ENCODE peak calls at places on chromosomes 1 and 21, in ten cellular contexts. One of them, this sample, is unnamed.

GRCh38 chr21:41928621-41929220 is 25.1 kb downstream of the C2CD2 start:
- DNase-seq in colonic mucosa: no peak
- DNase-seq in stomach: no peak
- DNase-seq in HCT116: no peak
- DNase-seq in heart left ventricle: no peak
- DNase-seq in neural progenitor cell: no peak
- DNase-seq in esophagus squamous epithelium: no peak
- DNase-seq in ovary: no peak
- DNase-seq in HepG2: no peak
- DNase-seq in brain microvascular endothelial cell: no peak
- DNase-seq in this sample: no peak

GRCh38 chr1:110438883-110439282 is 12.1 kb upstream of the PROK1 start:
- DNase-seq in colonic mucosa: no peak
- DNase-seq in stomach: no peak
- DNase-seq in HCT116: no peak
- DNase-seq in heart left ventricle: no peak
- DNase-seq in neural progenitor cell: no peak
- DNase-seq in esophagus squamous epithelium: no peak
- DNase-seq in ovary: no peak
- DNase-seq in HepG2: no peak
- DNase-seq in brain microvascular endothelial cell: no peak
- DNase-seq in this sample: no peak

GRCh38 chr1:111294390-111294789 is 3.7 kb downstream of the CHIA start:
- DNase-seq in colonic mucosa: no peak
- DNase-seq in stomach: no peak
- DNase-seq in HCT116: no peak
- DNase-seq in heart left ventricle: no peak
- DNase-seq in neural progenitor cell: no peak
- DNase-seq in esophagus squamous epithelium: no peak
- DNase-seq in ovary: no peak
- DNase-seq in HepG2: no peak
- DNase-seq in brain microvascular endothelial cell: no peak
- DNase-seq in this sample: no peak

GRCh38 chr1:245862812-245863540 is 644.1 kb downstream of the SMYD3 start:
- DNase-seq in colonic mucosa: no peak
- DNase-seq in stomach: no peak
- DNase-seq in HCT116: no peak
- DNase-seq in heart left ventricle: no peak
- DNase-seq in neural progenitor cell: no peak
- DNase-seq in esophagus squamous epithelium: no peak
- DNase-seq in ovary: no peak
- DNase-seq in HepG2: no peak
- DNase-seq in brain microvascular endothelial cell: no peak
- DNase-seq in this sample: no peak

GRCh38 chr1:241138248-241138647 is 218.8 kb downstream of the RGS7 start:
- DNase-seq in colonic mucosa: no peak
- DNase-seq in stomach: no peak
- DNase-seq in HCT116: no peak
- DNase-seq in heart left ventricle: no peak
- DNase-seq in neural progenitor cell: no peak
- DNase-seq in esophagus squamous epithelium: no peak
- DNase-seq in ovary: no peak
- DNase-seq in HepG2: no peak
- DNase-seq in brain microvascular endothelial cell: no peak
- DNase-seq in this sample: no peak

GRCh38 chr1:76640092-76640491 is 227.2 kb upstream of the ST6GALNAC5 start:
- DNase-seq in colonic mucosa: no peak
- DNase-seq in stomach: no peak
- DNase-seq in HCT116: peak; percentile 29
- DNase-seq in heart left ventricle: no peak
- DNase-seq in neural progenitor cell: no peak
- DNase-seq in esophagus squamous epithelium: no peak
- DNase-seq in ovary: no peak
- DNase-seq in HepG2: no peak
- DNase-seq in brain microvascular endothelial cell: no peak
- DNase-seq in this sample: no peak

GRCh38 chr1:29282135-29282923 is 46.0 kb downstream of the PTPRU start:
- DNase-seq in colonic mucosa: no peak
- DNase-seq in stomach: no peak
- DNase-seq in HCT116: no peak
- DNase-seq in heart left ventricle: no peak
- DNase-seq in neural progenitor cell: no peak
- DNase-seq in esophagus squamous epithelium: no peak
- DNase-seq in ovary: no peak
- DNase-seq in HepG2: no peak
- DNase-seq in brain microvascular endothelial cell: no peak
- DNase-seq in this sample: no peak

GRCh38 chr1:80731241-80731894 is 1069.4 kb upstream of the ADGRL2 start:
- DNase-seq in colonic mucosa: no peak
- DNase-seq in stomach: peak; percentile 88
- DNase-seq in HCT116: no peak
- DNase-seq in heart left ventricle: no peak
- DNase-seq in neural progenitor cell: no peak
- DNase-seq in esophagus squamous epithelium: no peak
- DNase-seq in ovary: no peak
- DNase-seq in HepG2: no peak
- DNase-seq in brain microvascular endothelial cell: no peak
- DNase-seq in this sample: no peak

GRCh38 chr1:47760248-47760629 is 236.9 kb downstream of the TRABD2B start:
- DNase-seq in colonic mucosa: no peak
- DNase-seq in stomach: no peak
- DNase-seq in HCT116: no peak
- DNase-seq in heart left ventricle: no peak
- DNase-seq in neural progenitor cell: no peak
- DNase-seq in esophagus squamous epithelium: no peak
- DNase-seq in ovary: no peak
- DNase-seq in HepG2: no peak
- DNase-seq in brain microvascular endothelial cell: no peak
- DNase-seq in this sample: no peak

GRCh38 chr21:38712076-38712475 is 93.7 kb upstream of the ETS2 start:
- DNase-seq in colonic mucosa: peak; percentile 56
- DNase-seq in stomach: no peak
- DNase-seq in HCT116: peak; percentile 31
- DNase-seq in heart left ventricle: no peak
- DNase-seq in neural progenitor cell: peak; percentile 64
- DNase-seq in esophagus squamous epithelium: no peak
- DNase-seq in ovary: no peak
- DNase-seq in HepG2: peak; percentile 62
- DNase-seq in brain microvascular endothelial cell: peak; percentile 23
- DNase-seq in this sample: peak; percentile 82

GRCh38 chr1:20486457-20487235 is 636 bp upstream of the CAMK2N1 start:
- DNase-seq in colonic mucosa: peak; percentile 90
- DNase-seq in stomach: peak; percentile 53
- DNase-seq in HCT116: no peak
- DNase-seq in heart left ventricle: peak; percentile 88
- DNase-seq in neural progenitor cell: peak; percentile 94
- DNase-seq in esophagus squamous epithelium: no peak
- DNase-seq in ovary: peak; percentile 92
- DNase-seq in HepG2: peak; percentile 84
- DNase-seq in brain microvascular endothelial cell: no peak
- DNase-seq in this sample: peak; percentile 89

GRCh38 chr21:39387461-39388037 is 38.7 kb upstream of the HMGN1 start:
- DNase-seq in colonic mucosa: peak; percentile 94
- DNase-seq in stomach: peak; percentile 92
- DNase-seq in HCT116: peak; percentile 60
- DNase-seq in heart left ventricle: peak; percentile 93
- DNase-seq in neural progenitor cell: peak; percentile 97
- DNase-seq in esophagus squamous epithelium: peak; percentile 51
- DNase-seq in ovary: peak; percentile 90
- DNase-seq in HepG2: peak; percentile 83
- DNase-seq in brain microvascular endothelial cell: peak; percentile 77
- DNase-seq in this sample: peak; percentile 98

GRCh38 chr1:89610457-89610991 is 22.4 kb upstream of the LRRC8C start:
- DNase-seq in colonic mucosa: no peak
- DNase-seq in stomach: no peak
- DNase-seq in HCT116: no peak
- DNase-seq in heart left ventricle: no peak
- DNase-seq in neural progenitor cell: no peak
- DNase-seq in esophagus squamous epithelium: no peak
- DNase-seq in ovary: no peak
- DNase-seq in HepG2: no peak
- DNase-seq in brain microvascular endothelial cell: no peak
- DNase-seq in this sample: no peak

GRCh38 chr21:15495965-15496364 is 233.8 kb upstream of the USP25 start:
- DNase-seq in colonic mucosa: no peak
- DNase-seq in stomach: no peak
- DNase-seq in HCT116: no peak
- DNase-seq in heart left ventricle: no peak
- DNase-seq in neural progenitor cell: no peak
- DNase-seq in esophagus squamous epithelium: no peak
- DNase-seq in ovary: no peak
- DNase-seq in HepG2: peak; percentile 7
- DNase-seq in brain microvascular endothelial cell: peak; percentile 27
- DNase-seq in this sample: peak; percentile 42

GRCh38 chr1:247298701-247299100 is 33.0 kb downstream of the ZNF496 start:
- DNase-seq in colonic mucosa: no peak
- DNase-seq in stomach: no peak
- DNase-seq in HCT116: no peak
- DNase-seq in heart left ventricle: no peak
- DNase-seq in neural progenitor cell: no peak
- DNase-seq in esophagus squamous epithelium: no peak
- DNase-seq in ovary: no peak
- DNase-seq in HepG2: no peak
- DNase-seq in brain microvascular endothelial cell: no peak
- DNase-seq in this sample: no peak

DNA sequence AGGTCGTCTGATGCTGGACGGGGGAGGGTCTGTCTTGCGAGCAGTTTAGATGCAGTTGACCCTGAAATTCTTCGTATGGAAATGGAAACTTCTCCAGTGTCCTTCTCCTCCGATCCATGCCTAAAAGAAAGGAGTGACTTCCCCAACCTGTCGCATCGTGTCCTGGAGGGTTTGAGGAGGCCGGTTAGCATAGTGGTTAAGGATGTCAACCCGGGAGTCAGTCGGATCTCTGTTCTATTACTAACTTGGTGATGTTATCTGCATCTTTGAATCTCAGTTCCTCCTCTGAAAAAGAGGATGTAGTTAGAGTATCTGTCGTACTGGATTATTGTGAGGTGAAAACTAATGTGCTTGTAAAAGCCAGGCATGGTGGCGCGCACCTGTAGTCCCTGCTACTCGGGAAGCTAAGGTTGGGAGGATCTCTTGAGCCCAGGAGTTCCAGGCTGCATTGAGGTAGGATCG is 700 bp downstream of the ZBTB8B start:
- DNase-seq in colonic mucosa: no peak
- DNase-seq in stomach: no peak
- DNase-seq in HCT116: no peak
- DNase-seq in heart left ventricle: no peak
- DNase-seq in neural progenitor cell: no peak
- DNase-seq in esophagus squamous epithelium: no peak
- DNase-seq in ovary: no peak
- DNase-seq in HepG2: no peak
- DNase-seq in brain microvascular endothelial cell: no peak
- DNase-seq in this sample: no peak
- H3K27ac ChIP-seq in colonic mucosa: no peak overlapping the region
- H3K27ac ChIP-seq in stomach: no peak overlapping the region
- H3K27ac ChIP-seq in HCT116: no peak overlapping the region
- H3K27ac ChIP-seq in heart left ventricle: no peak overlapping the region
- H3K27ac ChIP-seq in neural progenitor cell: no peak overlapping the region
- H3K27ac ChIP-seq in esophagus squamous epithelium: no peak overlapping the region
- H3K27ac ChIP-seq in ovary: no peak overlapping the region
- H3K27ac ChIP-seq in HepG2: no peak overlapping the region
- H3K27ac ChIP-seq in brain microvascular endothelial cell: no peak overlapping the region
- H3K27ac ChIP-seq in this sample: no peak overlapping the region

GRCh38 chr1:206907304-206907991 is 10.2 kb downstream of the IL24 start:
- DNase-seq in colonic mucosa: no peak
- DNase-seq in stomach: no peak
- DNase-seq in HCT116: no peak
- DNase-seq in heart left ventricle: no peak
- DNase-seq in neural progenitor cell: peak; percentile 56
- DNase-seq in esophagus squamous epithelium: no peak
- DNase-seq in ovary: no peak
- DNase-seq in HepG2: peak; percentile 9
- DNase-seq in brain microvascular endothelial cell: no peak
- DNase-seq in this sample: peak; percentile 78
- TF ChIP-seq CTCF in colonic mucosa: no peak
- TF ChIP-seq CTCF in stomach: no peak
- TF ChIP-seq CTCF in HCT116: no peak
- TF ChIP-seq CTCF in heart left ventricle: no peak
- TF ChIP-seq CTCF in neural progenitor cell: peak; percentile 46
- TF ChIP-seq CTCF in esophagus squamous epithelium: no peak
- TF ChIP-seq CTCF in ovary: no peak
- TF ChIP-seq CTCF in HepG2: peak; percentile 57
- TF ChIP-seq CTCF in brain microvascular endothelial cell: peak; percentile 50
- TF ChIP-seq CTCF in this sample: peak; percentile 68

DNA sequence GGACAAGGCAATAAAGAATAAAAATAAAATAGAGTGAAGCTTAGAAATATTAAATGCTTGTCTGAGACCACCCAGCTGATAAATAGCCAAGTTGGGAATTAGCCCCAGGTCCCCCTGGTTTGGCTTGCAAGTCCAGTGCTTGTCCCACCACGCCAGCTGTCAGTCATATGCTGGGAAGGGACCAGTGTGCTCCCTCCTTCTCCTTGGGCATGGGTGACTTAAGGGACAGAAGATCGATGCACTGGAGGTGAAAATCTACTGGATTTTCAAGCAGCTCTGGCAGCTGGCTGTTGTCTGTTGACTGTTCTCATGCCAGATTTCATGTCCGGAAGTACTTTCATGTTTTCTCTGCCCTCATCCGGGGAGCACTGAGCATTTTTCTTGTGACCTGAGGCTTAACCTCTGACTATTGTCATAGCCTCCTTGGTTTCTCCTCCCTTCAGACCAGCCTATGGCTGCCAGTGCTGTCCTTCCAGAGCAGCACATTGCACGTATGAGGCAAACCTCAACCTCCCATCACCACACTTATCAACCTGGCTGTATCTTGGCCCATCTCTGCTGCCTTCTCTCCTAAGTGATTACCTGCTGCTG is 12.4 kb downstream of the LMOD1 start:
- DNase-seq in colonic mucosa: no peak
- DNase-seq in stomach: no peak
- DNase-seq in HCT116: no peak
- DNase-seq in heart left ventricle: no peak
- DNase-seq in neural progenitor cell: no peak
- DNase-seq in esophagus squamous epithelium: no peak
- DNase-seq in ovary: no peak
- DNase-seq in HepG2: peak; percentile 16
- DNase-seq in brain microvascular endothelial cell: no peak
- DNase-seq in this sample: no peak
- H3K27ac ChIP-seq in colonic mucosa: no peak overlapping the region
- H3K27ac ChIP-seq in stomach: no peak overlapping the region
- H3K27ac ChIP-seq in HCT116: no peak overlapping the region
- H3K27ac ChIP-seq in heart left ventricle: no peak overlapping the region
- H3K27ac ChIP-seq in neural progenitor cell: no peak overlapping the region
- H3K27ac ChIP-seq in esophagus squamous epithelium: peak overlapping the region; percentile 41
- H3K27ac ChIP-seq in ovary: no peak overlapping the region
- H3K27ac ChIP-seq in HepG2: no peak overlapping the region
- H3K27ac ChIP-seq in brain microvascular endothelial cell: no peak overlapping the region
- H3K27ac ChIP-seq in this sample: no peak overlapping the region

DNA sequence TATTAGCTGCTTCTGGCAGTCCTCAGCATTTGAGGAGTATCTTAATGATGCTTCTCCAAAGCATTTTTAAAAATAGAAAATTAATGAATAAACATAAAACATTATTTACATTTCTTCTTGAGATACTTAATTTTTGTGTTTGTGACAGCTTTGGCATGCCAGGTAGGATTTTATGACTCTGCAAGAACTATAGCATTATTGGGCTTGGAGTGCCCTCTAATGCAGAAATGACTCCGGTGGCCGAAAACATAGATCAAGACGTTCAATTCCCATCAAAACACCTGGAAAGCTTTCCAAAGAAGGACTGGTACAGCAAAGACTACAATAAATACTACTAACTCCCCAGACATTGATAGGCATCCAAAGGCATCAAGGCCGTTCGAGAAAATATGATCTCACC is 366.4 kb upstream of the CXADR start:
- DNase-seq in colonic mucosa: no peak
- DNase-seq in stomach: no peak
- DNase-seq in HCT116: no peak
- DNase-seq in heart left ventricle: no peak
- DNase-seq in neural progenitor cell: no peak
- DNase-seq in esophagus squamous epithelium: no peak
- DNase-seq in ovary: no peak
- DNase-seq in HepG2: no peak
- DNase-seq in brain microvascular endothelial cell: no peak
- DNase-seq in this sample: no peak
- TF ChIP-seq CTCF in colonic mucosa: peak; percentile 20
- TF ChIP-seq CTCF in stomach: no peak
- TF ChIP-seq CTCF in HCT116: no peak
- TF ChIP-seq CTCF in heart left ventricle: no peak
- TF ChIP-seq CTCF in neural progenitor cell: peak; percentile 34
- TF ChIP-seq CTCF in esophagus squamous epithelium: no peak
- TF ChIP-seq CTCF in ovary: no peak
- TF ChIP-seq CTCF in HepG2: peak; percentile 15
- TF ChIP-seq CTCF in brain microvascular endothelial cell: no peak
- TF ChIP-seq CTCF in this sample: peak; percentile 53

This sample was measured in endodermal cell.